ENCODE peak calls at places on chromosomes 1 and 21, in four cellular contexts. One of them, this sample, is unnamed.

GRCh38 chr1:246068619-246069509 is 438.2 kb downstream of the SMYD3 start:
- DNase-seq in Caco-2: no peak
- DNase-seq in cardiac muscle cell: no peak
- DNase-seq in SJSA1: no peak
- DNase-seq in this sample: peak; percentile 20

GRCh38 chr1:218348628-218349185 is 3.6 kb downstream of the TGFB2 start:
- DNase-seq in cardiac muscle cell: no peak
- DNase-seq in SJSA1: no peak
- DNase-seq in Caco-2: no peak
- DNase-seq in this sample: no peak

GRCh38 chr1:163076044-163076443 is 6.9 kb downstream of the RGS4 start:
- DNase-seq in SJSA1: no peak
- DNase-seq in Caco-2: no peak
- DNase-seq in cardiac muscle cell: no peak
- DNase-seq in this sample: no peak

GRCh38 chr1:33985656-33986055 is 121.8 kb downstream of the HMGB4 start:
- DNase-seq in cardiac muscle cell: no peak
- DNase-seq in Caco-2: peak; percentile 1
- DNase-seq in SJSA1: no peak
- DNase-seq in this sample: no peak

GRCh38 chr1:236282159-236282716 is 480 bp upstream of the ERO1B start:
- DNase-seq in SJSA1: no peak
- DNase-seq in Caco-2: no peak
- DNase-seq in cardiac muscle cell: no peak
- DNase-seq in this sample: no peak

GRCh38 chr1:234743866-234744581 is 134.0 kb upstream of the IRF2BP2 start:
- DNase-seq in cardiac muscle cell: no peak
- DNase-seq in Caco-2: no peak
- DNase-seq in SJSA1: peak; percentile 77
- DNase-seq in this sample: no peak

GRCh38 chr1:203636306-203636705 is 9.7 kb downstream of the ATP2B4 start:
- DNase-seq in cardiac muscle cell: no peak
- DNase-seq in Caco-2: no peak
- DNase-seq in SJSA1: no peak
- DNase-seq in this sample: peak; percentile 92

GRCh38 chr1:147762233-147763024 is 2.0 kb upstream of the GJA5 start:
- DNase-seq in cardiac muscle cell: no peak
- DNase-seq in Caco-2: peak; percentile 19
- DNase-seq in SJSA1: no peak
- DNase-seq in this sample: no peak

GRCh38 chr1:56491441-56491840 is 87.9 kb downstream of the PLPP3 start:
- DNase-seq in cardiac muscle cell: no peak
- DNase-seq in SJSA1: no peak
- DNase-seq in Caco-2: no peak
- DNase-seq in this sample: no peak

GRCh38 chr1:64867266-64867665 is 99.1 kb downstream of the JAK1 start:
- DNase-seq in cardiac muscle cell: no peak
- DNase-seq in Caco-2: no peak
- DNase-seq in SJSA1: no peak
- DNase-seq in this sample: no peak

GRCh38 chr1:183404456-183404855 is 13.7 kb downstream of the NMNAT2 start:
- DNase-seq in SJSA1: no peak
- DNase-seq in Caco-2: no peak
- DNase-seq in cardiac muscle cell: no peak
- DNase-seq in this sample: no peak

GRCh38 chr1:184941735-184942134 is 32.6 kb downstream of the NIBAN1 start:
- DNase-seq in SJSA1: no peak
- DNase-seq in cardiac muscle cell: no peak
- DNase-seq in Caco-2: no peak
- DNase-seq in this sample: no peak

GRCh38 chr1:61202854-61203603 is 120.7 kb downstream of the NFIA start:
- DNase-seq in SJSA1: no peak
- DNase-seq in cardiac muscle cell: no peak
- DNase-seq in Caco-2: no peak
- DNase-seq in this sample: peak; percentile 33

GRCh38 chr1:67059331-67059730 is 5.4 kb upstream of the SLC35D1 start:
- DNase-seq in Caco-2: no peak
- DNase-seq in cardiac muscle cell: no peak
- DNase-seq in SJSA1: peak; percentile 2
- DNase-seq in this sample: peak; percentile 27

GRCh38 chr1:51642739-51643142 is 25.8 kb downstream of the OSBPL9 start:
- DNase-seq in SJSA1: peak; percentile 77
- DNase-seq in cardiac muscle cell: no peak
- DNase-seq in Caco-2: no peak
- DNase-seq in this sample: peak; percentile 40

GRCh38 chr1:84505167-84506001 is 802 bp upstream of the SPATA1 start:
- DNase-seq in SJSA1: peak; percentile 90
- DNase-seq in cardiac muscle cell: peak; percentile 14
- DNase-seq in Caco-2: no peak
- DNase-seq in this sample: peak; percentile 32

GRCh38 chr1:183259886-183260285 is 73.8 kb downstream of the LAMC2 start:
- DNase-seq in SJSA1: no peak
- DNase-seq in Caco-2: no peak
- DNase-seq in cardiac muscle cell: no peak
- DNase-seq in this sample: no peak

GRCh38 chr1:7406641-7407546 is 364.2 kb upstream of the VAMP3 start:
- DNase-seq in cardiac muscle cell: no peak
- DNase-seq in Caco-2: no peak
- DNase-seq in SJSA1: no peak
- DNase-seq in this sample: no peak

GRCh38 chr1:155006601-155007101 is 4.0 kb downstream of the ZBTB7B start:
- DNase-seq in Caco-2: no peak
- DNase-seq in cardiac muscle cell: no peak
- DNase-seq in SJSA1: no peak
- DNase-seq in this sample: no peak

GRCh38 chr21:46355161-46356004 is 31.4 kb downstream of the PCNT start:
- DNase-seq in cardiac muscle cell: no peak
- DNase-seq in Caco-2: no peak
- DNase-seq in SJSA1: no peak
- DNase-seq in this sample: no peak

GRCh38 chr1:187691439-187691838 is 862.7 kb downstream of the PLA2G4A start:
- DNase-seq in Caco-2: no peak
- DNase-seq in SJSA1: peak; percentile 3
- DNase-seq in cardiac muscle cell: no peak
- DNase-seq in this sample: peak; percentile 96

GRCh38 chr1:165843304-165843703 is 15.9 kb downstream of the UCK2 start:
- DNase-seq in SJSA1: no peak
- DNase-seq in cardiac muscle cell: no peak
- DNase-seq in Caco-2: no peak
- DNase-seq in this sample: no peak

GRCh38 chr1:36455386-36455785 is 5.1 kb upstream of the OSCP1 start:
- DNase-seq in SJSA1: no peak
- DNase-seq in cardiac muscle cell: no peak
- DNase-seq in Caco-2: no peak
- DNase-seq in this sample: no peak
- H3K4me1 ChIP-seq in SJSA1: no peaks in the 10 kb centered on the region
- H3K4me1 ChIP-seq in cardiac muscle cell: no peaks in the 10 kb centered on the region
- H3K4me1 ChIP-seq in Caco-2: no peaks in the 10 kb centered on the region
- H3K4me1 ChIP-seq in this sample: no peaks in the 10 kb centered on the region

DNA sequence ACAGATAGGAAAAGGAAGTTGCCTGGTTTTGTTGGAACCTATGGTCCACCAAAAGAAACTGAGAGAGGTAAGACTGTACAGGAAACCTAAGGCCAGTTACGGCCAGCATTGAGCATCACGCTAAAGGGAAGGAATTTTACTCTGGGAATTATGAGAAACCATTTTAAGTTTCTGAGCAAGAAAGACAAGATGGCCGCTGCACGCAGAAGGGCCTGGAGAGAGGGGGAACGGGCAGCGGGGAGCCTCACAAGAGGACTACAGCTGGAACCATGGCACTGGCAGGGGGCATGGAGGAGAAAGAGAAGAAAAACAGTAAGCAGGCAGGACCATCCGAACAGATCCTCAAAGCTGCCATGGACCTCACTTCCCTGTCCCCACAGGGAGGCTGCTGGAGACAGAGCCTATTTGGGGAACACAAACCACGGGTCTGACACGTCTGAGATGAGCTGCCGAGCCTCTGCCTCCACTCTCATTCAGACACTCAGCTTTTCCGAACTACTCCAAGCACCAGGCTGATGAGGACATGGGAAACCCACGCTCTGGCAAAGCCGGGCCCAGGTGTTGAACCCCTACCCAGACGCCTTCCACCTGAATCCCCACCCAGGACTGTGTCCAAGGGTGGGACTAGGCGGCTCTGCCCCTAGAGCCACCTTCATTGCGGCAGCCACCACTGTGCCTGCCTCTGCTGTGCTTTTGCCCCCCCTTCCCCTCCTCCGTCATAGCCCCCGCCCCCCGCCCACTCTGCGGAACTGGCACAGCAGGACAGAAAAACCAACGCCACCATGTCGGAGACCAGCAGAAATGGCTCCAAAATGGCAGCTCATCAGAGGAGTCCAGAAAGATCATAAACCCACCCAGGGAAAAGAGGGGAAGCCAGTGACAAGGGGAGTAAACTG is 69.0 kb downstream of the CD46 start:
- DNase-seq in Caco-2: no peak
- DNase-seq in cardiac muscle cell: no peak
- DNase-seq in SJSA1: no peak
- DNase-seq in this sample: no peak
- H3K4me1 ChIP-seq in Caco-2: peaks cover 20% of the 10 kb centered on the region
- H3K4me1 ChIP-seq in cardiac muscle cell: peaks cover 12% of the 10 kb centered on the region
- H3K4me1 ChIP-seq in SJSA1: peaks cover 29% of the 10 kb centered on the region
- H3K4me1 ChIP-seq in this sample: peaks cover 13% of the 10 kb centered on the region

DNA sequence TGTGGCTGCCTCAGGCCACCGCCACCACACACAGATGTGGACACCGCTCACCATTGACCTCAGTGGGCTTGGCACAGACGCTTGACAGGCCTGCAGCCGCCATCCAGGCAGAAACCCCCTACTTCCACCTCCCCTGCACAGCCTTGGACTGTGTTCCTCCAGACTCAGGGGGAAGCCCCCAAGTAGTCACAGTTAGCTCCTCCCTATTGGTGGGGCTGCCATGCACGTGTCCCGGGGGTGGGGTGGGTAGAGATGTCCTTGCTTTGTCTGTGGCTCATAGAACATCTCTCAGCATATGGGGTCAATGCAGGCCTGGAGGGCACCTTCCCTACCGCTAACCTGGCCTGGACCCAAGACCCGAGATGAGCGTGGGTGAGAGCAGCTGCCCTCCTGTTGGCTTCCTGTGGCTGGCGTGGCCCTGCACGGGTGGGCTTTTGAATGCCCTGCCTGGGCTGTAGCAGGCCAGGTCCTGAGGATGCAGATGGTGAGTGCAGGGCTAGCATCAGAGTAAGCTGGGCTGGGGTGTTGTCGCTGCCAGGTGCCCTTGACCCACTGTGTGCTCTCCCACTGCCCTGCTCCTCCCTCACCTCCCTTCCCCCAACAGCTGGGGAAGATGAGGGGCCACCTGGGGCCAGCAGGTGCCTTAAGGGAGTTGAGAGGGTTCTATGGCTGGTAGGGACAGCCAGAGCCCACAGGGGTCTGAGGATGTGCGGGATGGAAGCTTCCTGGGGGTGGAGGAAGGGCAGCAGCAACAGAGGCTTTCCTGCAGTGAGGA is 6.2 kb downstream of the CROCC start:
- DNase-seq in SJSA1: no peak
- DNase-seq in Caco-2: no peak
- DNase-seq in cardiac muscle cell: no peak
- DNase-seq in this sample: no peak
- H3K4me1 ChIP-seq in SJSA1: no peaks in the 10 kb centered on the region
- H3K4me1 ChIP-seq in Caco-2: no peaks in the 10 kb centered on the region
- H3K4me1 ChIP-seq in cardiac muscle cell: no peaks in the 10 kb centered on the region
- H3K4me1 ChIP-seq in this sample: peaks cover 14% of the 10 kb centered on the region

DNA sequence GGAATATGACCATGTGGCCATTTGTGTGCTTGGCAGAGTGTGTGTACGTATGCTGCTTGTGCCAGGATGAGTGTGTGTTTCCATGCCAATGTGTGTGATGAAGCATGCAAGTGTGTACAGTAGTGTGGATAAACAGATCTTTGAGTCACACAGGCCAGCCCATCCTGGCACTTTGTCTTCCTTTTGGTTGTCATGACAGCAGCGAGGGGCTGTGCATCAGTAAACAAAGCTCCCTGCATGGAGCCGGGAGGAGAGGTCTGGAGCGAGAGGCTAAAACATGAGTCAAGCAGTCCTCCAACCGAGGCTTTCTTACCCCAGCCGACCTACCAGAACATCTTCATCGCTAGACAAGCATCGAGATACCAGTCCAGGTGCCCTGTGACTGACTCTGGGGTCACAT is 221.2 kb downstream of the CACNA1E start:
- DNase-seq in Caco-2: no peak
- DNase-seq in cardiac muscle cell: no peak
- DNase-seq in SJSA1: no peak
- DNase-seq in this sample: no peak
- H3K4me1 ChIP-seq in Caco-2: no peaks in the 10 kb centered on the region
- H3K4me1 ChIP-seq in cardiac muscle cell: no peaks in the 10 kb centered on the region
- H3K4me1 ChIP-seq in SJSA1: no peaks in the 10 kb centered on the region
- H3K4me1 ChIP-seq in this sample: no peaks in the 10 kb centered on the region

GRCh38 chr1:167493372-167493771 is 25.0 kb downstream of the CD247 start:
- DNase-seq in cardiac muscle cell: no peak
- DNase-seq in Caco-2: no peak
- DNase-seq in SJSA1: no peak
- DNase-seq in this sample: no peak

GRCh38 chr1:167490765-167491164 is 27.6 kb downstream of the CD247 start:
- DNase-seq in SJSA1: no peak
- DNase-seq in cardiac muscle cell: no peak
- DNase-seq in Caco-2: no peak
- DNase-seq in this sample: no peak

GRCh38 chr1:167489581-167490340 is 28.6 kb downstream of the CD247 start:
- DNase-seq in cardiac muscle cell: peak; percentile 26
- DNase-seq in Caco-2: no peak
- DNase-seq in SJSA1: no peak
- DNase-seq in this sample: no peak

GRCh38 chr1:167491586-167492408 is 26.5 kb downstream of the CD247 start:
- DNase-seq in Caco-2: no peak
- DNase-seq in cardiac muscle cell: peak; percentile 55
- DNase-seq in SJSA1: no peak
- DNase-seq in this sample: no peak

GRCh38 chr1:167492509-167492910 is 25.8 kb downstream of the CD247 start:
- DNase-seq in cardiac muscle cell: no peak
- DNase-seq in Caco-2: no peak
- DNase-seq in SJSA1: no peak
- DNase-seq in this sample: no peak
- H3K4me1 ChIP-seq in cardiac muscle cell: peaks cover 25% of the 10 kb centered on the region
- H3K4me1 ChIP-seq in Caco-2: no peaks in the 10 kb centered on the region
- H3K4me1 ChIP-seq in SJSA1: no peaks in the 10 kb centered on the region
- H3K4me1 ChIP-seq in this sample: no peaks in the 10 kb centered on the region

GRCh38 chr1:117606608-117607261 is 887 bp downstream of the TENT5C start:
- DNase-seq in Caco-2: peak; percentile 34
- DNase-seq in SJSA1: no peak
- DNase-seq in cardiac muscle cell: peak; percentile 29
- DNase-seq in this sample: peak; percentile 40

GRCh38 chr1:117602862-117603261 is 3.0 kb upstream of the TENT5C start:
- DNase-seq in cardiac muscle cell: no peak
- DNase-seq in Caco-2: no peak
- DNase-seq in SJSA1: no peak
- DNase-seq in this sample: no peak

GRCh38 chr1:117607471-117607870 is 1.6 kb downstream of the TENT5C start:
- DNase-seq in Caco-2: peak; percentile 29
- DNase-seq in cardiac muscle cell: no peak
- DNase-seq in SJSA1: no peak
- DNase-seq in this sample: no peak

GRCh38 chr1:117605811-117606607 is at the start of gene TENT5C:
- DNase-seq in Caco-2: peak; percentile 95
- DNase-seq in cardiac muscle cell: peak; percentile 99
- DNase-seq in SJSA1: peak; percentile 96
- DNase-seq in this sample: peak; percentile 88

GRCh38 chr1:117605164-117605810 is 561 bp upstream of the TENT5C start:
- DNase-seq in SJSA1: no peak
- DNase-seq in Caco-2: no peak
- DNase-seq in cardiac muscle cell: peak; percentile 51
- DNase-seq in this sample: no peak
- H3K4me1 ChIP-seq in SJSA1: peaks cover 12% of the 10 kb centered on the region
- H3K4me1 ChIP-seq in Caco-2: no peaks in the 10 kb centered on the region
- H3K4me1 ChIP-seq in cardiac muscle cell: no peaks in the 10 kb centered on the region
- H3K4me1 ChIP-seq in this sample: peaks cover 5% of the 10 kb centered on the region

This sample was measured in foreskin keratinocyte.